ENCODE peak calls at places on chromosome 5, in four cellular contexts. One of them, this sample, is unnamed.

GRCh38 chr5:1061916-1062315 is 49.9 kb downstream of the SLC12A7 start:
- DNase-seq in cardiac fibroblast: no peak
- DNase-seq in AG09309: no peak
- DNase-seq in uterus: no peak
- DNase-seq in this sample: no peak

GRCh38 chr5:6377121-6377520 is 1.2 kb downstream of the MED10 start:
- DNase-seq in uterus: no peak
- DNase-seq in AG09309: no peak
- DNase-seq in cardiac fibroblast: no peak
- DNase-seq in this sample: no peak

GRCh38 chr5:146208916-146209522 is 5.6 kb downstream of the RBM27 start:
- DNase-seq in AG09309: no peak
- DNase-seq in cardiac fibroblast: no peak
- DNase-seq in uterus: no peak
- DNase-seq in this sample: no peak

GRCh38 chr5:142821733-142822487 is 51.7 kb downstream of the ARHGAP26 start:
- DNase-seq in uterus: no peak
- DNase-seq in cardiac fibroblast: peak
- DNase-seq in AG09309: peak
- DNase-seq in this sample: no peak

GRCh38 chr5:76953551-76954382 is 922 bp downstream of the CRHBP start:
- DNase-seq in uterus: no peak
- DNase-seq in cardiac fibroblast: peak
- DNase-seq in AG09309: no peak
- DNase-seq in this sample: no peak

GRCh38 chr5:42745426-42745825 is 11.2 kb upstream of the CCDC152 start:
- DNase-seq in uterus: no peak
- DNase-seq in AG09309: no peak
- DNase-seq in cardiac fibroblast: peak
- DNase-seq in this sample: no peak

GRCh38 chr5:145923405-145923804 is 13.0 kb upstream of the SH3RF2 start:
- DNase-seq in uterus: no peak
- DNase-seq in AG09309: no peak
- DNase-seq in cardiac fibroblast: no peak
- DNase-seq in this sample: no peak

GRCh38 chr5:151164687-151165392 is 7.3 kb upstream of the ANXA6 start:
- DNase-seq in cardiac fibroblast: peak
- DNase-seq in uterus: peak
- DNase-seq in AG09309: no peak
- DNase-seq in this sample: peak

GRCh38 chr5:107389769-107390168 is 281.0 kb downstream of the EFNA5 start:
- DNase-seq in cardiac fibroblast: peak
- DNase-seq in uterus: no peak
- DNase-seq in AG09309: no peak
- DNase-seq in this sample: no peak

GRCh38 chr5:29321591-29321990 is 1871.9 kb upstream of the CDH6 start:
- DNase-seq in uterus: no peak
- DNase-seq in cardiac fibroblast: no peak
- DNase-seq in AG09309: no peak
- DNase-seq in this sample: no peak

GRCh38 chr5:142597546-142598337 is 88.1 kb downstream of the FGF1 start:
- DNase-seq in uterus: no peak
- DNase-seq in cardiac fibroblast: peak
- DNase-seq in AG09309: no peak
- DNase-seq in this sample: no peak

GRCh38 chr5:133884525-133885311 is 83.7 kb downstream of the C5orf15 start:
- DNase-seq in uterus: peak
- DNase-seq in AG09309: no peak
- DNase-seq in cardiac fibroblast: peak
- DNase-seq in this sample: no peak

GRCh38 chr5:157323107-157323706 is 57.3 kb downstream of the CYFIP2 start:
- DNase-seq in AG09309: no peak
- DNase-seq in cardiac fibroblast: no peak
- DNase-seq in uterus: no peak
- DNase-seq in this sample: no peak

DNA sequence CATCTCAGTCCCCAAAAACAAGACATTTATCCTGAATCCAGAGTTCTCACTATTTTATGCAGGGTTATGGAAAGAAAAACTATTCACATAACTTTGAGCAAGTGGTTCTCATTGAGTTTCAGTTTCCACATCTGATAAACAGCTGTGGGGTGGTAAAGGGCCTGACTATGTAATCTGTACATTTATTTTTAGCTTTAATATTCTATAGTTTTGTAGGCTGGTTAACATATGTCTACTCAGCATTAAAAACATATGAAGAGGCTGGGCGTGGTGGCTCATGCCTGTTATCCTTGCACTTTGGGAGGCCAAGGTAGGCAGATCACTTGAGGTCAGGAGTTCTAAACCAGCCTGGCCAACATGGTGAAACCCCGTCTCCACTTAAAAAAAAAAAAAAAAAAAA is 301.5 kb upstream of the CCNG1 start:
- DNase-seq in AG09309: no peak
- DNase-seq in cardiac fibroblast: no peak
- DNase-seq in uterus: no peak
- DNase-seq in this sample: no peak
- TF ChIP-seq CTCF in AG09309: no peak
- TF ChIP-seq CTCF in cardiac fibroblast: no peak
- TF ChIP-seq CTCF in uterus: no peak
- TF ChIP-seq CTCF in this sample: no peak

GRCh38 chr5:144567416-144567770 is 396.7 kb downstream of the KCTD16 start:
- DNase-seq in cardiac fibroblast: no peak
- DNase-seq in AG09309: no peak
- DNase-seq in uterus: no peak
- DNase-seq in this sample: no peak
- TF ChIP-seq CTCF in cardiac fibroblast: no peak
- TF ChIP-seq CTCF in AG09309: peak
- TF ChIP-seq CTCF in uterus: no peak
- TF ChIP-seq CTCF in this sample: no peak

GRCh38 chr5:144189800-144190429 is 19.2 kb downstream of the KCTD16 start:
- DNase-seq in AG09309: peak
- DNase-seq in uterus: no peak
- DNase-seq in cardiac fibroblast: peak
- DNase-seq in this sample: peak

GRCh38 chr5:144195443-144195842 is 24.8 kb downstream of the KCTD16 start:
- DNase-seq in cardiac fibroblast: peak
- DNase-seq in AG09309: no peak
- DNase-seq in uterus: no peak
- DNase-seq in this sample: no peak

GRCh38 chr5:144194148-144194547 is 23.5 kb downstream of the KCTD16 start:
- DNase-seq in cardiac fibroblast: no peak
- DNase-seq in AG09309: no peak
- DNase-seq in uterus: no peak
- DNase-seq in this sample: no peak

GRCh38 chr5:144191461-144191860 is 20.8 kb downstream of the KCTD16 start:
- DNase-seq in uterus: no peak
- DNase-seq in AG09309: no peak
- DNase-seq in cardiac fibroblast: no peak
- DNase-seq in this sample: no peak

DNA sequence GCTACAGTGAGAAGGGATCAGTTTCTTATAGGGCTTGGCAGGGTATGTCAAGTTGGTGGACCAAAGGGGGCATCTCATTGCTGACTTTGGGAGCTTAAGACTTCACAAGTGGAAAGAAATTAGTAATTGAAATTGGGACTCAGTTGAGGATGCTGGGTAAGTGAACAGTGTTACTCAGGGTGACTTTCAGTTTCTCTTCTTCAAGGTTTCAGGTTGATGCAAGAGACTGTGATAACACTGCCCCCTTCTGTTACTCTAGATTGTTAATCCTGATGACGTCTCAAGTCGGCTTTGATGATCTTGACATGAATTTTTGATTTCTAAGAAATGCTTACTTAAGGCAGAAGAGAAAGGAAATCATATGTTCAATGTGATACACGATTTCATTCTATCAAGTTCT is 21.3 kb downstream of the KCTD16 start:
- DNase-seq in AG09309: no peak
- DNase-seq in uterus: no peak
- DNase-seq in cardiac fibroblast: peak
- DNase-seq in this sample: peak
- TF ChIP-seq CTCF in AG09309: peak
- TF ChIP-seq CTCF in uterus: peak
- TF ChIP-seq CTCF in cardiac fibroblast: peak
- TF ChIP-seq CTCF in this sample: peak

DNA sequence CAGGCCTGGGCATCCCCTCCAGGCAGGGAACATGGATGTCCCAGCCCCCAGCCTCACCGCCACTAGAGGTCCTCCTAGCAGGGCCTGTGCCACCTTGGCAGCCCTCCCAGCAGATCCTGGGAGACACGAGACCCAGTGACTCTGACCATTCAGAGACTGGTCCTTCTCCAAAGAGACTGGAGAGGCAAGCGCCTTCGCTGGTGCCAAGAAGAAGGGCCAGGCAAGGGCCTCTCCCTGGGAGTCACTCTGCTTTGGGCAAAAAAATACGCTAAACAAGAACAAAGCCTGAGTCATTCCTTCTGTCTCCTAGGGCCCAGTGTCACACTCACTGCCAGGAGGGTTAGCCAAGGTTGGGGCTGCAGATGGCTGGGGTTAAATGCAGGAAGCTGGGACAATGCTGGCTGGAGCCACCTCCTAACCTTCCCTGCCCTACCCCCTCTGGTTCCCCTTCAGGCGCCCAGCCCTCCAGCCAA is 35.3 kb upstream of the SMIM23 start:
- DNase-seq in uterus: peak
- DNase-seq in cardiac fibroblast: peak
- DNase-seq in AG09309: no peak
- DNase-seq in this sample: no peak
- TF ChIP-seq CTCF in uterus: no peak
- TF ChIP-seq CTCF in cardiac fibroblast: peak
- TF ChIP-seq CTCF in AG09309: no peak
- TF ChIP-seq CTCF in this sample: no peak